ENCODE peak calls at places on chromosomes 4 and X, in five cellular contexts. R is COR-L47; H is stimulated activated CD4-positive, alpha-beta T cell treated with anti-CD3 and anti-CD28 coated beads, TNF-alpha, amount 100 ng/mL, for 48 hours; J is lower leg skin; M is hypothalamus. Q is an unnamed sample.

GRCh38 chr4:9979101-9979815 is 42.0 kb downstream of the SLC2A9 start:
- DNase-seq in R (peak), M (no peak), J (no peak), H (no peak), Q (no peak)

GRCh38 chr4:163395055-163395454 is 51.4 kb downstream of the NPY5R start:
- DNase-seq in M (no peak), J (no peak), R (no peak), H (no peak), Q (no peak)

GRCh38 chrX:51459125-51459524 is 37.3 kb downstream of the NUDT11 start:
- DNase-seq in M (no peak), R (no peak), H (no peak), J (no peak), Q (no peak)

GRCh38 chr4:71406459-71406963 is 67.7 kb downstream of the SLC4A4 start:
- DNase-seq in J (no peak), M (no peak), H (no peak), R (no peak), Q (no peak)

GRCh38 chrX:18681996-18682395 is 10.1 kb upstream of the RS1 start:
- DNase-seq in H (no peak), R (no peak), M (no peak), J (no peak), Q (no peak)

GRCh38 chr4:157514711-157515110 is 294.2 kb downstream of the GRIA2 start:
- DNase-seq in M (no peak), H (no peak), J (no peak), R (no peak), Q (no peak)

GRCh38 chr4:86596802-86597201 is 2.7 kb downstream of the PTPN13 start:
- DNase-seq in H (no peak), R (no peak), M (no peak), J (no peak), Q (no peak)

GRCh38 chrX:131783555-131784338 is 239.4 kb upstream of the STK26 start:
- DNase-seq in H (no peak), M (no peak), J (peak), R (no peak), Q (peak)

GRCh38 chr4:91058345-91058744 is 931.2 kb downstream of the CCSER1 start:
- DNase-seq in M (no peak), H (no peak), R (no peak), J (no peak), Q (no peak)

GRCh38 chr4:14218641-14219040 is 591.1 kb upstream of the BOD1L1 start:
- DNase-seq in J (no peak), R (peak), M (peak), H (no peak), Q (peak)

GRCh38 chr4:26568446-26568994 is 15.4 kb upstream of the TBC1D19 start:
- DNase-seq in H (no peak), R (no peak), M (no peak), J (no peak), Q (no peak)

GRCh38 chrX:110786486-110786885 is 9.1 kb downstream of the CHRDL1 start:
- DNase-seq in M (no peak), H (no peak), J (no peak), R (no peak), Q (no peak)

Q was measured in nucleus accumbens.